ENCODE peak calls at places on chromosomes 3 and 15, in nine cellular contexts. S is Karpas-422; H is effector memory CD4-positive, alpha-beta T cell; O is T-helper 17 cell; M is A673; V is OCI-LY7; E is thoracic aorta; D is HCT116; I is trophoblast cell. W is an unnamed sample.

GRCh38 chr3:14540209-14540575 is at the start of gene GRIP2:
- DNase-seq in S (no peak), E (no peak), O (no peak), I (no peak), D (no peak), V (no peak), H (no peak), M (peak; percentile 51), W (no peak)

GRCh38 chr15:101252836-101253235 is 988 bp upstream of the CHSY1 start:
- DNase-seq in H (no peak), I (peak; percentile 82), D (no peak), S (no peak), V (no peak), E (no peak), O (no peak), M (no peak), W (no peak)

GRCh38 chr3:138774529-138775253 is 60.0 kb downstream of the PIK3CB start:
- DNase-seq in O (no peak), S (no peak), I (peak; percentile 97), M (peak; percentile 94), E (peak; percentile 78), H (no peak), D (peak; percentile 75), V (no peak), W (no peak)

GRCh38 chr3:49161197-49161596 is 4.9 kb downstream of the CCDC71 start:
- DNase-seq in H (no peak), S (no peak), O (no peak), E (no peak), D (no peak), M (no peak), V (no peak), I (no peak), W (no peak)

GRCh38 chr3:59877679-59878427 is 828.0 kb upstream of the CFAP20DC start:
- DNase-seq in H (no peak), S (no peak), M (no peak), I (peak; percentile 71), D (no peak), E (no peak), V (no peak), O (no peak), W (no peak)

GRCh38 chr3:42660131-42660715 is 6.7 kb downstream of the ZBTB47 start:
- DNase-seq in M (no peak), D (no peak), H (no peak), O (no peak), S (no peak), E (no peak), I (no peak), V (no peak), W (no peak)

GRCh38 chr15:88648357-88649214 is 9.8 kb downstream of the ISG20 start:
- DNase-seq in V (no peak), D (no peak), M (no peak), O (no peak), S (no peak), H (no peak), I (no peak), E (no peak), W (no peak)

GRCh38 chr15:63600001-63600645 is 2.9 kb downstream of the FBXL22 start:
- DNase-seq in E (no peak), I (peak; percentile 17), D (no peak), H (no peak), S (no peak), O (no peak), V (no peak), M (peak; percentile 50), W (peak; percentile 25)

GRCh38 chr3:72375237-72376154 is 472.7 kb downstream of the SHQ1 start:
- DNase-seq in M (no peak), H (no peak), V (no peak), S (no peak), D (no peak), O (no peak), I (no peak), E (no peak), W (peak; percentile 39)

GRCh38 chr3:55264933-55265332 is 222.2 kb downstream of the WNT5A start:
- DNase-seq in V (no peak), E (no peak), M (no peak), H (no peak), S (no peak), O (no peak), D (no peak), I (peak; percentile 37), W (no peak)

GRCh38 chr15:31459011-31459748 is 132.5 kb downstream of the KLF13 start:
- DNase-seq in S (no peak), H (no peak), O (no peak), E (no peak), M (no peak), I (no peak), D (no peak), V (peak; percentile 88), W (peak; percentile 19)

GRCh38 chr15:40338921-40339620 is 1.7 kb downstream of the CCDC9B start:
- DNase-seq in H (no peak), S (no peak), M (no peak), I (peak; percentile 92), E (peak; percentile 38), V (no peak), D (peak; percentile 79), O (no peak), W (no peak)

GRCh38 chr3:36480916-36481648 is 100.8 kb downstream of the STAC start:
- DNase-seq in M (no peak), O (no peak), E (no peak), S (no peak), V (no peak), D (no peak), I (no peak), H (no peak), W (no peak)

DNA sequence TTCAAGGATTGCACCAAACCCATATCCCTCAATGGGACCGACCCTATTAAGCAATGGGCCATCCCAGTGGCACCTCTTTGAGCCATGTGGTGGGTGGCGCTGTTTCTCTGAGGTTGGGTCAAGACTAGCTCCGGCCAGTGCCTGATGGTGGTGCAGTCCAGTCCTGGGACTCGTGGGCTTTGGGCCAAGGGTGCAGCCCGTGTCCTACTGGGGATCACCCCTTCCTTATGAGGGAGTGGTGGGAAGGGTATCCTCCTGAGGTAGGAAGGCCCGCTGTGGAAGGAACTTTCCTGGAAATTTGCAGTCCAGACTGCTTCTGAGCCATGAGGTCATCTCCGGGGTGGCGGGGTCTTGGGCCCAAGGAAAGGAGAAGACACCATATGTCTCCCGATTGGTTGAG is 231.6 kb downstream of the SNRPN start:
- DNase-seq in H (no peak), E (no peak), V (no peak), S (no peak), M (no peak), O (no peak), D (no peak), I (no peak), W (no peak)
- H3K9me3 ChIP-seq in H (no peaks in the 10 kb centered on the region), E (peaks cover 5% of the 10 kb centered on the region), V (no peaks in the 10 kb centered on the region), S (peaks cover 13% of the 10 kb centered on the region), M (peaks cover 29% of the 10 kb centered on the region), O (no peaks in the 10 kb centered on the region), D (no peaks in the 10 kb centered on the region), I (peaks cover 93% of the 10 kb centered on the region), W (peaks cover 75% of the 10 kb centered on the region)

GRCh38 chr3:176510097-176510496 is 687.2 kb downstream of the TBL1XR1 start:
- DNase-seq in S (no peak), I (no peak), O (no peak), D (no peak), V (no peak), E (no peak), M (no peak), H (no peak), W (no peak)

GRCh38 chr3:176512037-176512436 is 685.2 kb downstream of the TBL1XR1 start:
- DNase-seq in I (no peak), E (no peak), O (no peak), S (no peak), D (no peak), M (no peak), V (no peak), H (no peak), W (no peak)

GRCh38 chr3:176513604-176514003 is 683.7 kb downstream of the TBL1XR1 start:
- DNase-seq in E (no peak), V (peak; percentile 10), O (no peak), I (no peak), D (no peak), H (no peak), S (no peak), M (no peak), W (peak; percentile 1)

GRCh38 chr3:176514297-176514696 is 683.0 kb downstream of the TBL1XR1 start:
- DNase-seq in H (no peak), O (no peak), S (peak; percentile 82), I (peak; percentile 86), D (peak; percentile 62), M (peak; percentile 68), E (no peak), V (peak; percentile 60), W (no peak)
- H3K9me3 ChIP-seq in H (peaks cover 9% of the 10 kb centered on the region), O (no peaks in the 10 kb centered on the region), S (peaks cover 12% of the 10 kb centered on the region), I (peaks cover 5% of the 10 kb centered on the region), D (no peaks in the 10 kb centered on the region), M (peaks cover 43% of the 10 kb centered on the region), E (peaks cover 25% of the 10 kb centered on the region), V (peaks cover 14% of the 10 kb centered on the region), W (peaks cover 48% of the 10 kb centered on the region)

DNA sequence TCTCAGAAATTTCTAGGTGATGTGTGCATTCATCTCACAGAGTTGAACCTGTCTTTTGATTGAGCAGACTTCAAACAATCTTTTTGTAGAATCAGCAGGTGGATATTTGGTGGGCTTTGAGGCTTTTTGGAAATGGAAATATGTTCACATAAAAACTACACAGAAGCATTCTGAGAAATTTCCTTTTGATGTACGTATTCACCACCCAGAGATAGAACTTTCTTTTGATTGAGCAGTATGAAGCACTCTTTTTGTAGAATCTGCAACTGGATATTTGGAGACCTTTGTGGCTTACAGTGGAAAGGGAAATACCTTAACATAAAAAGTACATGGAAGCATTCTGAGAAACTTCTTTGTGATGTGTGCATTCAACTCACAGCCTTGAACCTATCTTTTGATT is 3515.0 kb downstream of the GOLGA6L6 start:
- DNase-seq in O (no peak), V (no peak), S (no peak), M (no peak), D (no peak), E (no peak), I (no peak), H (no peak), W (no peak)
- H3K9me3 ChIP-seq in O (peaks cover 5% of the 10 kb centered on the region), V (peaks cover 14% of the 10 kb centered on the region), S (peaks cover 7% of the 10 kb centered on the region), M (peaks cover 30% of the 10 kb centered on the region), D (no peaks in the 10 kb centered on the region), E (peaks cover 3% of the 10 kb centered on the region), I (no peaks in the 10 kb centered on the region), H (no peaks in the 10 kb centered on the region), W (no peaks in the 10 kb centered on the region)

GRCh38 chr15:99682455-99682854 is 50.8 kb downstream of the LYSMD4 start:
- DNase-seq in I (no peak), E (no peak), V (peak; percentile 8), M (peak; percentile 82), H (no peak), S (no peak), O (no peak), D (no peak), W (no peak)
- H3K9me3 ChIP-seq in I (no peaks in the 10 kb centered on the region), E (no peaks in the 10 kb centered on the region), V (peaks cover 28% of the 10 kb centered on the region), M (peaks cover 12% of the 10 kb centered on the region), H (no peaks in the 10 kb centered on the region), S (no peaks in the 10 kb centered on the region), O (peaks cover 3% of the 10 kb centered on the region), D (peaks cover 5% of the 10 kb centered on the region), W (no peaks in the 10 kb centered on the region)